ENCODE peak calls at places on chromosomes 3 and 15, in eight cellular contexts. S is IMR-90, L is globus pallidus, P is HS-5, K is activated T-cell treated with anti-CD3 and anti-CD28 coated beads for 1 hour, X is germinal center, T is C1 segment of cervical spinal cord, M is chondrocyte. A is an unnamed sample.
A peak's percentile ranks its signal among the peaks of the same experiment; 100 is the strongest.

GRCh38 chr3:10510743-10511432 is 5.5 kb upstream of the ATP2B2 start:
- DNase-seq in S (no peak), L (no peak), P (no peak), K (no peak), X (no peak), T (no peak), M (no peak), A (no peak)

GRCh38 chr3:14525685-14526631 is 14.2 kb downstream of the GRIP2 start:
- DNase-seq in S (peak; percentile 53), L (no peak), P (no peak), K (no peak), X (no peak), T (no peak), M (peak; percentile 40), A (no peak)

GRCh38 chr15:58331903-58332675 is 99.7 kb upstream of the LIPC start:
- DNase-seq in S (peak; percentile 100), L (peak; percentile 91), P (peak; percentile 99), K (peak; percentile 64), X (no peak), T (peak; percentile 93), M (no peak), A (peak; percentile 35)

GRCh38 chr3:143536817-143537535 is 311.3 kb downstream of the SLC9A9 start:
- DNase-seq in S (peak; percentile 32), L (no peak), P (no peak), K (no peak), X (no peak), T (no peak), M (no peak), A (no peak)

GRCh38 chr3:98554580-98554979 is 22.8 kb downstream of the GPR15 start:
- DNase-seq in S (no peak), L (no peak), P (no peak), K (no peak), X (no peak), T (no peak), M (no peak), A (no peak)

GRCh38 chr3:183904833-183905780 is 20.4 kb upstream of the PARL start:
- DNase-seq in S (no peak), L (no peak), P (no peak), K (no peak), X (no peak), T (no peak), M (no peak), A (no peak)

GRCh38 chr3:46017720-46018119 is 9.6 kb downstream of the XCR1 start:
- DNase-seq in S (no peak), L (peak; percentile 27), P (no peak), K (no peak), X (no peak), T (no peak), M (no peak), A (no peak)

GRCh38 chr3:197465996-197466549 is 89.7 kb downstream of the BDH1 start:
- DNase-seq in S (peak; percentile 71), L (no peak), P (peak; percentile 53), K (no peak), X (no peak), T (no peak), M (peak; percentile 0), A (no peak)

GRCh38 chr3:104909188-104909587 is 457.5 kb upstream of the ALCAM start:
- DNase-seq in S (peak; percentile 92), L (no peak), P (peak; percentile 63), K (no peak), X (no peak), T (no peak), M (no peak), A (no peak)

GRCh38 chr15:32067115-32067514 is 36.8 kb downstream of the CHRNA7 start:
- DNase-seq in S (no peak), L (no peak), P (no peak), K (no peak), X (no peak), T (no peak), M (no peak), A (no peak)

GRCh38 chr3:188796122-188796631 is 375.6 kb upstream of the TPRG1 start:
- DNase-seq in S (peak; percentile 97), L (peak; percentile 63), P (peak; percentile 91), K (no peak), X (peak; percentile 7), T (no peak), M (no peak), A (no peak)

GRCh38 chr15:91491131-91491950 is 362.2 kb upstream of the SLCO3A1 start:
- DNase-seq in S (peak; percentile 54), L (no peak), P (no peak), K (no peak), X (no peak), T (no peak), M (no peak), A (no peak)

GRCh38 chr3:63853106-63853505 is 10.5 kb downstream of the THOC7 start:
- DNase-seq in S (no peak), L (no peak), P (no peak), K (no peak), X (no peak), T (no peak), M (no peak), A (no peak)

GRCh38 chr15:51368751-51369450 is 27.4 kb downstream of the GLDN start:
- DNase-seq in S (peak; percentile 93), L (no peak), P (peak; percentile 63), K (no peak), X (no peak), T (no peak), M (no peak), A (no peak)

GRCh38 chr3:78986702-78987101 is 781.1 kb downstream of the ROBO1 start:
- DNase-seq in S (no peak), L (no peak), P (no peak), K (no peak), X (no peak), T (no peak), M (no peak), A (no peak)